ENCODE peak calls at places on chromosomes 7 and 10, in nine cellular contexts. H is sigmoid colon, B is cardiac muscle cell, V is Caco-2, E is ascending aorta, Z is upper lobe of right lung, M is stomach, X is testis, C is body of pancreas. R is an unnamed sample. For H3K36me3, the result is how much of the 10 kb centered on the place peaks cover.

GRCh38 chr10:29957887-29958330 is 101.5 kb downstream of the JCAD start:
- DNase-seq in B (peak), E (peak), V (peak), H (no peak), C (peak), M (no peak), X (peak), Z (no peak), R (no peak)

GRCh38 chr7:116316838-116317612 is 106.7 kb downstream of the TES start:
- DNase-seq in X (peak), Z (no peak), B (peak), H (peak), V (no peak), M (peak), E (peak), C (peak), R (peak)

GRCh38 chr10:119849944-119850343 is 22.7 kb downstream of the MCMBP start:
- DNase-seq in V (no peak), X (no peak), M (no peak), E (no peak), H (no peak), B (no peak), Z (no peak), C (no peak), R (no peak)

GRCh38 chr7:101728128-101728527 is 89.3 kb upstream of the CUX1 start:
- DNase-seq in X (no peak), B (no peak), H (no peak), Z (no peak), M (no peak), E (no peak), V (no peak), C (no peak), R (no peak)

GRCh38 chr7:45394117-45394708 is 180.0 kb upstream of the ADCY1 start:
- DNase-seq in Z (no peak), B (no peak), M (no peak), E (no peak), H (no peak), V (peak), C (no peak), X (no peak), R (no peak)

GRCh38 chr10:102628451-102628911 is 15.8 kb upstream of the TRIM8 start:
- DNase-seq in M (no peak), X (peak), V (no peak), H (peak), Z (peak), E (no peak), C (peak), B (peak), R (no peak)

GRCh38 chr10:110016037-110016436 is 8.3 kb downstream of the ADD3 start:
- DNase-seq in Z (no peak), H (no peak), V (peak), E (no peak), C (peak), X (peak), M (no peak), B (no peak), R (no peak)

GRCh38 chr7:108157606-108158330 is 27.6 kb upstream of the LAMB4 start:
- DNase-seq in M (no peak), E (no peak), X (no peak), V (no peak), Z (no peak), H (no peak), C (no peak), B (no peak), R (no peak)

GRCh38 chr10:21497177-21497807 is 28.2 kb downstream of the SKIDA1 start:
- DNase-seq in H (peak), B (peak), V (peak), X (peak), E (peak), Z (peak), M (peak), C (peak), R (no peak)

GRCh38 chr7:93194368-93194767 is 31.9 kb downstream of the HEPACAM2 start:
- DNase-seq in V (peak), H (no peak), C (no peak), B (peak), E (no peak), M (no peak), X (no peak), Z (no peak), R (no peak)

GRCh38 chr7:90596745-90597526 is 815 bp downstream of the CDK14 start:
- DNase-seq in E (no peak), C (peak), H (no peak), X (no peak), V (peak), Z (no peak), B (peak), M (no peak), R (no peak)

GRCh38 chr10:102917314-102917961 is 656 bp upstream of the CNNM2 start:
- DNase-seq in M (peak), C (peak), X (peak), Z (peak), E (peak), V (peak), H (peak), B (peak), R (no peak)

GRCh38 chr10:34523017-34523767 is 291.9 kb downstream of the PARD3 start:
- DNase-seq in V (no peak), C (no peak), X (no peak), M (no peak), B (no peak), E (no peak), Z (no peak), H (no peak), R (no peak)

GRCh38 chr7:78377532-78377931 is 579.0 kb downstream of the PHTF2 start:
- DNase-seq in C (no peak), Z (no peak), M (no peak), V (no peak), H (no peak), E (no peak), B (no peak), X (no peak), R (no peak)

GRCh38 chr7:81162771-81163525 is 244.1 kb upstream of the SEMA3C start:
- DNase-seq in E (no peak), Z (no peak), C (no peak), M (no peak), H (no peak), X (no peak), B (no peak), V (no peak), R (no peak)

GRCh38 chr10:73095479-73096021 is 1.1 kb downstream of the P4HA1 start:
- DNase-seq in X (peak), Z (no peak), C (peak), B (peak), H (peak), V (peak), M (peak), E (peak), R (no peak)

GRCh38 chr10:9608592-9608991 is 1409.1 kb upstream of the CELF2 start:
- DNase-seq in C (no peak), M (no peak), X (no peak), Z (no peak), E (no peak), B (peak), V (no peak), H (no peak), R (no peak)

GRCh38 chr7:4211261-4211660 is 470.8 kb upstream of the FOXK1 start:
- DNase-seq in E (no peak), X (no peak), V (no peak), H (no peak), B (no peak), M (no peak), C (no peak), Z (peak), R (no peak)

GRCh38 chr10:104925232-104925851 is 284.3 kb downstream of the SORCS3 start:
- DNase-seq in V (peak), H (no peak), C (peak), Z (no peak), B (peak), X (peak), M (peak), E (no peak), R (no peak)

GRCh38 chr7:24119852-24120251 is 164.1 kb upstream of the NPY start:
- DNase-seq in B (no peak), C (no peak), Z (no peak), M (no peak), H (no peak), E (no peak), X (no peak), V (no peak), R (no peak)

GRCh38 chr10:133474833-133475734 is 21.3 kb downstream of the SCART1 start:
- DNase-seq in B (no peak), M (no peak), X (no peak), V (no peak), H (no peak), Z (no peak), E (no peak), C (no peak), R (no peak)

GRCh38 chr10:125030567-125031197 is 88.8 kb downstream of the ZRANB1 start:
- DNase-seq in X (no peak), H (no peak), E (no peak), C (peak), B (no peak), Z (no peak), V (no peak), M (peak), R (no peak)

DNA sequence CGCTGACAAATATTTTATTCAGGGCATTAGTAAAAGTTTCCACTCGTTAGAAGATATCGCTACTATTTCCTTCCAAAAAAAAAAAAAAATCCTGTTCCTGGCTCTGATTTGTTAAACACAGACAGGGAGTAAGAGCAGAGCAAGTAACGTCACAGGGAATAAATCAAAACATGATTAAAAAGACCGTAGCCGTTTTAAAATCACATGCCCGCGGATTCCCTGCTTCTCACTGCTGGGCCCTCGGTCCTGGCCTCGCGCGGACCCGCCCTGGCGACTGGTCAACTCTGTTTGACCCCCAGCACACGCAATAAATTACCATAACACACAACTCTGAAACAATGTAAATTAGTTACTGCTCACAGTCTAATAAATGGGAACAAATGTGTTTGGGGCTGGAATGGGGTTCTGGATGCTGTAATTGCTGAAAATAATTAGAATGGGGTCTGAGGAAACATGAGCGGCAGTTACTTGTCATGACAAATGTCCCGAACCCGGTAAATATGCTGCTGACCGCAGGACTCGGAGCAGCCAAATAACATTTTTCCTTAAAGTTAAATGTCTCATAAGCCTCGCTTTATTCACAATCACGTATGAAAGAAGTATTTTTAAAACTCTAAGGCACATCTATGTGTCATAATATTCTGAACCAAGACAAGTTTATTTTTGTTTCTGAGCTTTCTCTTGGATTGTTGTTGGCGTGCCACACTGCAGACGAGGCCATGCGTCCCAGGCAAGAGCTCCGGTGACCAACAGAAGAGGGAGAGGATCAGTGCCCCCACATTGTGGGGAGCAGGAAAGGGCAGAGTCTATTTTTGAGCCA is 17.9 kb downstream of the EBF3 start:
- DNase-seq in X (no peak), E (peak), Z (no peak), H (peak), M (peak), B (peak), V (no peak), C (no peak), R (no peak)
- H3K4me3 ChIP-seq in X (no peak), E (peak), Z (no peak), H (no peak), M (no peak), B (no peak), V (no peak), C (no peak), R (no peak)

GRCh38 chr7:52154382-52154781 is 837.8 kb upstream of the COBL start:
- DNase-seq in V (peak), Z (no peak), H (no peak), E (no peak), M (no peak), C (no peak), B (no peak), X (no peak), R (no peak)
- TF ChIP-seq CTCF in V (peak), Z (no peak), H (no peak), E (no peak), M (no peak), C (no peak), B (no peak), X (no peak), R (no peak)

GRCh38 chr7:128841171-128841690 is 11.0 kb downstream of the FLNC start:
- DNase-seq in E (no peak), C (no peak), V (no peak), B (no peak), H (no peak), X (no peak), M (no peak), Z (peak), R (no peak)
- H3K36me3 ChIP-seq in E (half or more), C (under half), V (under half), B (half or more), H (half or more), X (under half), M (half or more), Z (under half), R (half or more)

DNA sequence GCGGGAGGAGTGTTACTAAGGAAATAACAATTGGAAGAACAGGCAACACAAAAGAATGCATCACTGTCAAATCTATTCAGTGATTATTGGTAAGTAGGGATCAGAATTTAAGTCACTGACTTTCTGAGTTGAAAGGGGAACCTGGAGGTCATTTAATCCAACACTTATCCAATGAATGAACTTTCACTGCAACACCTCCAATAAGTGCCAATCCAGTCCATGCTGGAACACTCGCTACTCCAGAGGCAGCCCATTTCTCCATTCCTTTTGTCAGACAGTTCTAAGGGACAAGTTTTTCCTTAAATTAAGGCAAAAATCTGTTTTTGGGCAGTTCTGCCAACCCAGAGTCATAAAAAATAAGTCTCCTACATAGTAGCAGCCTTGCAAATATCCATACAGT is 29.5 kb downstream of the FRA10AC1 start:
- DNase-seq in V (no peak), Z (no peak), C (no peak), H (no peak), M (no peak), E (no peak), X (no peak), B (no peak), R (no peak)
- H3K4me3 ChIP-seq in V (no peak), Z (no peak), C (no peak), H (no peak), M (no peak), E (no peak), X (no peak), B (no peak), R (no peak)

DNA sequence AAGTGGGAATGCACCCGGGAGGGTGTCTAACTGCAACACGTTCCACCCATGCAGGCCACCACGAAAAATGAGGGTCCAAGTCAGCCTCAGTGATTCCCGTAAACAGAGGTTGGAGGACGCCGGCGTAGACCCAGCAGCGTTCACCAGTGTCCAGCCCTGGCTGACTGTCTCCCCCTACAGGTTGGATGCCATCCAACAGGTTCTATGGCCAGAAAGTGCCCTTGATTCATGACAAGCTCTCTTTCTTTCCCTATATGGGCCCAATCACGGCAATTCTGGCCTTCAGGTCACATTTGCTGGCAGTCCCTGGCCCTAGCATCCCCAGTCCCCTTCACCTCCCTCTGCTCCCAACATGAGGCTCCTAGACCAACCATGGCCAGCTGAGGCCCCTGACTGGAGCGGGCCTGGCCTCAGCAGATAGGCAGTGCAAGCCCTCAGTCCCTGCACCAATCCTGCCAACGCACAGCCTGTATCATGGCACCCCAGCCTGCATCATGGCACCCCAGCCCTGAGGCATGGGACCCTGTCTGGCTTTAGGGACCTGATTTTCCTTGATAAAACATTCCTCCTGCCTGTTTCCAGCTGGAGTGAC is 227.4 kb downstream of the GRID1 start:
- DNase-seq in V (peak), C (peak), Z (no peak), M (no peak), X (peak), E (no peak), B (peak), H (no peak), R (no peak)
- TF ChIP-seq CTCF in V (peak), C (no peak), Z (peak), M (no peak), X (peak), E (no peak), B (peak), H (no peak), R (peak)

GRCh38 chr7:74519395-74519794 is 65.7 kb downstream of the GTF2IRD1 start:
- DNase-seq in Z (no peak), C (no peak), V (no peak), E (no peak), B (no peak), X (no peak), M (no peak), H (no peak), R (no peak)
- H3K36me3 ChIP-seq in Z (under half), C (under half), V (under half), E (under half), B (under half), X (under half), M (half or more), H (under half), R (under half)

R was measured in BJ.